ENCODE peak calls at places on chromosome 1, in four cellular contexts. S is GM12878, T is HL-60, Y is K562. M is an unnamed sample.

GRCh38 chr1:38129473-38129872 is 82.9 kb upstream of the POU3F1 start:
- DNase-seq in S (no peak), T (no peak), Y (no peak), M (no peak)

GRCh38 chr1:36223373-36223995 is 759 bp upstream of the THRAP3 start:
- DNase-seq in S (peak), T (no peak), Y (peak), M (peak)

GRCh38 chr1:79663916-79664315 is 657.4 kb upstream of the ADGRL4 start:
- DNase-seq in S (no peak), T (no peak), Y (no peak), M (no peak)

GRCh38 chr1:57422271-57423134 is 1.4 kb downstream of the DAB1 start:
- DNase-seq in S (no peak), T (no peak), Y (no peak), M (no peak)

GRCh38 chr1:61130338-61131000 is 48.1 kb downstream of the NFIA start:
- DNase-seq in S (no peak), T (no peak), Y (no peak), M (no peak)

GRCh38 chr1:169309178-169310166 is 58.1 kb downstream of the NME7 start:
- DNase-seq in S (peak), T (no peak), Y (peak), M (no peak)

GRCh38 chr1:17542696-17543095 is 3.2 kb downstream of the ARHGEF10L start:
- DNase-seq in S (no peak), T (no peak), Y (no peak), M (no peak)

GRCh38 chr1:226086776-226087175 is 24.3 kb downstream of the H3-3A start:
- DNase-seq in S (no peak), T (no peak), Y (no peak), M (no peak)

GRCh38 chr1:16276302-16277020 is 39.5 kb upstream of the CPLANE2 start:
- DNase-seq in S (no peak), T (no peak), Y (no peak), M (no peak)

GRCh38 chr1:233673947-233674431 is 60.1 kb downstream of the KCNK1 start:
- DNase-seq in S (no peak), T (no peak), Y (peak), M (no peak)

GRCh38 chr1:246907472-246907871 is 24.3 kb downstream of the AHCTF1 start:
- DNase-seq in S (no peak), T (peak), Y (no peak), M (no peak)

GRCh38 chr1:16145988-16146887 is 9.6 kb downstream of the EPHA2 start:
- DNase-seq in S (no peak), T (no peak), Y (peak), M (peak)

GRCh38 chr1:61241864-61242472 is 159.6 kb downstream of the NFIA start:
- DNase-seq in S (no peak), T (no peak), Y (no peak), M (no peak)

GRCh38 chr1:161071886-161072371 is 2.2 kb upstream of the ARHGAP30 start:
- DNase-seq in S (no peak), T (peak), Y (peak), M (peak)
- TF ChIP-seq SPI1 in S (no peak), T (no peak), Y (no peak), M (no peak)

GRCh38 chr1:155645648-155646047 is 35.6 kb downstream of the MSTO1 start:
- DNase-seq in S (no peak), T (no peak), Y (no peak), M (no peak)

GRCh38 chr1:155643230-155643629 is 33.2 kb downstream of the MSTO1 start:
- DNase-seq in S (no peak), T (no peak), Y (no peak), M (no peak)

GRCh38 chr1:155646307-155646706 is 36.3 kb downstream of the MSTO1 start:
- DNase-seq in S (no peak), T (peak), Y (no peak), M (no peak)

GRCh38 chr1:155648207-155649147 is 38.5 kb downstream of the MSTO1 start:
- DNase-seq in S (no peak), T (peak), Y (no peak), M (no peak)

DNA sequence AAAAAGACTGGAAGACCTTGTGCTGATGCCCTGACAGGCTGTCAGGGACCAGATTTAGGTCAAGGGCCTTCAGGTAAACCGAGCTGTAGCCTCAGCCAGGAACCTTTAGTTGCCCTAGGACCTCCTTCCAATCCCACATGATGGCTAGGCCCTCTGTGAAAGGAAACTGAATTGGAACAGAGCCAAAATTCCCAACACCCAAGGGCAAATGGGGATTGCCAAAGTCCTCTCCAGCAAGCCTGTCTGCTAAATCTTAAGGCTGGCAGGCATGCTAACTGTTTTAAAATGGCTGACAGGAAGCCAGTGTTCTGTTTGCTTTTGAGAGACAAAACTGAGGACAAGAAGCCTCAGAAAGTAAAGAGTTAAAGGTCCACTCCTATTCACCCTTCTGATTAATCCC is 35.0 kb downstream of the MSTO1 start:
- DNase-seq in S (no peak), T (no peak), Y (no peak), M (no peak)
- TF ChIP-seq SPI1 in S (no peak), T (no peak), Y (no peak), M (no peak)

GRCh38 chr1:210796421-210796820 is 337.5 kb downstream of the KCNH1 start:
- DNase-seq in S (no peak), T (no peak), Y (no peak), M (no peak)
- TF ChIP-seq SPI1 in S (no peak), T (no peak), Y (no peak), M (no peak)

DNA sequence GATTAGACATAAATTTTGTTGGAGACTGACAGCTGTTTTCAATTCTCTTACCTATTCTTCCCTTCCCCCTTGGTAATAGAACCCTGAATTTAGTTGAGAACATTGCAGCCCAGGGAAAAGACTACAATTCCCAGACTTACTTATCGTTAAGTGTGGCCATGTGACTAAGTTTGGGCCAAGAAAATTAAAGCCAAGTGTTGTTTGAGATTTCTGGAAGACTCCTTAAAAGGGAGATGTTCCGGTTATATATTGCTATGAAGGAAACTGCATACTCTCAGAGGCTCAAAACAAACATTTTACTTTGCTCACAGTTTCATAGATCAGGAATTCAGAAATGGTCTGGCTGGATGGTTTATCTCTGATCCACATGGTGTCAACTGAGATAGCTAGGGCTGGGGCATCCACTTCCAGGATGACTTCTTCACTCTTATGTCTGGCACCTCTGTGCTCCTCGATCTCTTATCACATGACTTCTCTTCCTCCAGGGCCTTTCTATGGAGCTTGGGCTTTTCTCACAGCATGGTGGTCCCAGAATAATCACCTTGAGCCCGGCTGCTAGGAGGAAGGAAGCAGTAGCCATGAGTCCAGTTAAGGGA is 22.4 kb upstream of the CD34 start:
- DNase-seq in S (no peak), T (no peak), Y (no peak), M (no peak)
- TF ChIP-seq SPI1 in S (no peak), T (no peak), Y (no peak), M (no peak)

GRCh38 chr1:25033828-25034451 is 103.9 kb upstream of the RUNX3 start:
- DNase-seq in S (no peak), T (peak), Y (no peak), M (no peak)
- TF ChIP-seq SPI1 in S (peak), T (peak), Y (peak), M (peak)

GRCh38 chr1:112012823-112013222 is 23.4 kb upstream of the KCND3 start:
- DNase-seq in S (no peak), T (no peak), Y (no peak), M (no peak)

GRCh38 chr1:112007169-112007568 is 17.7 kb upstream of the KCND3 start:
- DNase-seq in S (no peak), T (no peak), Y (no peak), M (no peak)

GRCh38 chr1:112017183-112017582 is 27.7 kb upstream of the KCND3 start:
- DNase-seq in S (no peak), T (no peak), Y (no peak), M (no peak)

DNA sequence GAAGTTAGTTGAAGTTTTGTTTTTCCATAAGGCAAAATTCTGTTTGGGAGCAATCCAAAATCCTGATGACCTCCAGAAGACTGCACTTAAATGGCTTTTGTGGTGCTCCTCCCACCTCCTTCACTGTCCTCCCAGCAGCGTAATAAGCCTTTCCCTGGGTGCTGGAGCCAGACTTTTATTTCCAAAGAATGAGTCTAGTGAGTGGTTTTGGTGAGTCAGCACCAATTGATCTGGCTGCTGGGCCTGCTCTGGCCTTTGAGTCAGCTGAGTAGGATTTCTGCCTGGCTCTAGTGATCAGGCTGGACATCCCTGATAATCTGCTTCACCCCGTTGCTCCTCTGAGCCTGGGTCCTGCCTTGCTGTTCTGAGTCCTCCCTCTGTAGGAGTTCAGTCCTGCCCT is 21.8 kb upstream of the KCND3 start:
- DNase-seq in S (no peak), T (no peak), Y (no peak), M (no peak)
- TF ChIP-seq SPI1 in S (no peak), T (no peak), Y (no peak), M (no peak)

GRCh38 chr1:161304927-161305871 is 4.6 kb downstream of the MPZ start:
- DNase-seq in S (no peak), T (no peak), Y (no peak), M (no peak)
- TF ChIP-seq SPI1 in S (no peak), T (no peak), Y (no peak), M (no peak)

GRCh38 chr1:243268284-243268653 is 12.4 kb downstream of the SDCCAG8 start:
- DNase-seq in S (no peak), T (no peak), Y (no peak), M (no peak)
- TF ChIP-seq SPI1 in S (no peak), T (no peak), Y (no peak), M (no peak)